ENCODE peak calls at places on chromosomes 3 and 15, in four cellular contexts. One of them, this sample, is unnamed.
A peak's percentile ranks its signal among the peaks of the same experiment; 100 is the strongest.

GRCh38 chr3:15223684-15224575 is 17.9 kb downstream of the CAPN7 start:
- DNase-seq in A673: no peak
- DNase-seq in HepG2: peak; percentile 63
- DNase-seq in Peyer's patch: no peak
- DNase-seq in this sample: no peak

GRCh38 chr3:75737831-75738493 is 47.4 kb downstream of the ZNF717 start:
- DNase-seq in A673: no peak
- DNase-seq in HepG2: no peak
- DNase-seq in Peyer's patch: no peak
- DNase-seq in this sample: no peak

GRCh38 chr3:58217209-58217811 is 6.5 kb upstream of the DNASE1L3 start:
- DNase-seq in A673: peak; percentile 76
- DNase-seq in HepG2: peak; percentile 84
- DNase-seq in Peyer's patch: peak; percentile 61
- DNase-seq in this sample: peak; percentile 84

GRCh38 chr3:128081846-128082245 is 29.6 kb downstream of the SEC61A1 start:
- DNase-seq in A673: no peak
- DNase-seq in HepG2: no peak
- DNase-seq in Peyer's patch: no peak
- DNase-seq in this sample: no peak

GRCh38 chr3:140370686-140371085 is 307.2 kb upstream of the TRIM42 start:
- DNase-seq in A673: no peak
- DNase-seq in HepG2: no peak
- DNase-seq in Peyer's patch: no peak
- DNase-seq in this sample: no peak

GRCh38 chr3:58183221-58183620 is 27.6 kb downstream of the DNASE1L3 start:
- DNase-seq in A673: no peak
- DNase-seq in HepG2: no peak
- DNase-seq in Peyer's patch: no peak
- DNase-seq in this sample: no peak

GRCh38 chr3:175965036-175965435 is 1105.9 kb downstream of the NAALADL2 start:
- DNase-seq in A673: no peak
- DNase-seq in HepG2: no peak
- DNase-seq in Peyer's patch: no peak
- DNase-seq in this sample: no peak

GRCh38 chr3:171757377-171758034 is 52.8 kb downstream of the PLD1 start:
- DNase-seq in A673: no peak
- DNase-seq in HepG2: no peak
- DNase-seq in Peyer's patch: no peak
- DNase-seq in this sample: no peak

GRCh38 chr15:23734856-23735255 is 47.8 kb upstream of the NDN start:
- DNase-seq in A673: no peak
- DNase-seq in HepG2: no peak
- DNase-seq in Peyer's patch: no peak
- DNase-seq in this sample: no peak

GRCh38 chr3:152203677-152204076 is 65.1 kb upstream of the MBNL1 start:
- DNase-seq in A673: no peak
- DNase-seq in HepG2: no peak
- DNase-seq in Peyer's patch: no peak
- DNase-seq in this sample: no peak

GRCh38 chr3:123758081-123758564 is 126.0 kb downstream of the MYLK start:
- DNase-seq in A673: peak; percentile 94
- DNase-seq in HepG2: peak; percentile 89
- DNase-seq in Peyer's patch: no peak
- DNase-seq in this sample: no peak

GRCh38 chr3:66723231-66723630 is 222.4 kb upstream of the LRIG1 start:
- DNase-seq in A673: no peak
- DNase-seq in HepG2: no peak
- DNase-seq in Peyer's patch: no peak
- DNase-seq in this sample: no peak

GRCh38 chr3:194715022-194715800 is 29.5 kb downstream of the FAM43A start:
- DNase-seq in A673: no peak
- DNase-seq in HepG2: no peak
- DNase-seq in Peyer's patch: no peak
- DNase-seq in this sample: no peak

GRCh38 chr3:44981220-44981619 is 5.2 kb downstream of the EXOSC7 start:
- DNase-seq in A673: no peak
- DNase-seq in HepG2: no peak
- DNase-seq in Peyer's patch: no peak
- DNase-seq in this sample: no peak

GRCh38 chr3:195117978-195118581 is 152.9 kb downstream of the XXYLT1 start:
- DNase-seq in A673: peak; percentile 45
- DNase-seq in HepG2: no peak
- DNase-seq in Peyer's patch: peak; percentile 77
- DNase-seq in this sample: no peak

GRCh38 chr3:72187131-72187530 is 402.2 kb upstream of the PROK2 start:
- DNase-seq in A673: no peak
- DNase-seq in HepG2: peak; percentile 62
- DNase-seq in Peyer's patch: no peak
- DNase-seq in this sample: no peak
- TF ChIP-seq CTCF in A673: no peak
- TF ChIP-seq CTCF in HepG2: peak; percentile 52
- TF ChIP-seq CTCF in Peyer's patch: no peak
- TF ChIP-seq CTCF in this sample: peak; percentile 43

DNA sequence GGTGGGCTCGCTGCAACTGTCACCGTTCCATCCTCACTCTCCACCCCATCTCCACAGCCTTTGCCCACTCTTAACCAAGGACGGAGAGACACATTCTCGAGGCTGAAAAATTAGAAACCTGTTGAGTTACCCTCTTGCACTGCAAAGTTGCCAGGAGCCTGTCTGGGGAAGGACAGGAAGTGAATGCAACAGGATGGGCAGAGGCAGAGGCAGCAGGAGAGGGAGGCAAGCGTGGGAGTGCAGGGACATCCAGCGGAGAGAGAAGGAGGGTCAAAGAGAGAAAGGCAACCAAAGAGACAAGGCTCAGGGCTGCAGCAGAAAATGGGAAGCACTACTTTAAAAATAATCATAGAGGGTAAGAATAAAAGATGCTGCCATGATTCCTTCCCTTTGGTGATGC is 78.9 kb upstream of the ARRDC4 start:
- DNase-seq in A673: peak; percentile 12
- DNase-seq in HepG2: no peak
- DNase-seq in Peyer's patch: no peak
- DNase-seq in this sample: no peak
- TF ChIP-seq CTCF in A673: peak; percentile 13
- TF ChIP-seq CTCF in HepG2: no peak
- TF ChIP-seq CTCF in Peyer's patch: no peak
- TF ChIP-seq CTCF in this sample: no peak

DNA sequence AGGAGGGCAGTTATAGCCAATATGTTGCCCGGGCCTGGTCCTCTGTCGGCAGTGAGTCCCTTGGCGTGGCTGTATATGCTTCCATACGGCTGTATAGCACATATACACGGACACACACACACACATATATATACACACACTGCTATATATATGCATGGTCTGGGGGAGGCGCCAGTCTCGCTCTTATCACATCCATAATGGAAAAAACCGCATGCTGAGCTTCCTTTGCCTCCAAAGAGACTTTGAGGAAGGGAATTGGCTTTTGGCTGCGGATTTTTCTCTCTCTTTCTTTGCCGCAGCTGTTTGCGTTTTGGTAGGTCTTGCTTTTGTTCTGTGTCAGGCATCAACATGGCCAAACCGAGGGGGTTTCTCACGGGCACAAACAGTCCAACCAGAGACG is 11.3 kb upstream of the TMEM115 start:
- DNase-seq in A673: peak; percentile 62
- DNase-seq in HepG2: no peak
- DNase-seq in Peyer's patch: no peak
- DNase-seq in this sample: no peak
- TF ChIP-seq CTCF in A673: peak; percentile 50
- TF ChIP-seq CTCF in HepG2: peak; percentile 49
- TF ChIP-seq CTCF in Peyer's patch: peak; percentile 17
- TF ChIP-seq CTCF in this sample: no peak

DNA sequence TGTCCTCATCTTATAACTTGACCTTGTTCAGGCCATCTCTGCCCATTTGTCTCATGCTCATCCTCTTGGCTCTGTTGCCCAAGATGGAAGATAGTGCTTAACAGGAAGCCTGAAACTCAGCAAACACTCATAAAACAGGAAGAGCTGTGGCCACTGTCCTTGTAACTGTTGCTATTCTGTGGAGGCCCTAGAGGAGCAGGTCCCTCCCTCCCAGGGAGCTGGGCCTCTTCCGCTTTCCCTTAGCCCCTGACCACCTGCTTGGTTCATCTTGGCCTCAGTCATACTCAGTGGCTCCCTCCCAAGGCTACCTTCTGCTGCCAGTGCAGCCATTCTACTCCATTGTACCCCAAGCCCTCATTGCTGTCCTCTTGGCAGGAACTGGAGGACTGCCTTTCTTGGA is 3.5 kb downstream of the MAPKAPK3 start:
- DNase-seq in A673: no peak
- DNase-seq in HepG2: no peak
- DNase-seq in Peyer's patch: no peak
- DNase-seq in this sample: no peak
- TF ChIP-seq CTCF in A673: no peak
- TF ChIP-seq CTCF in HepG2: no peak
- TF ChIP-seq CTCF in Peyer's patch: no peak
- TF ChIP-seq CTCF in this sample: no peak

GRCh38 chr3:14127106-14127505 is 2.3 kb downstream of the TMEM43 start:
- DNase-seq in A673: no peak
- DNase-seq in HepG2: no peak
- DNase-seq in Peyer's patch: no peak
- DNase-seq in this sample: peak; percentile 17

GRCh38 chr3:14126017-14126902 is 1.4 kb downstream of the TMEM43 start:
- DNase-seq in A673: no peak
- DNase-seq in HepG2: no peak
- DNase-seq in Peyer's patch: peak; percentile 79
- DNase-seq in this sample: no peak

GRCh38 chr3:14124615-14125192 is at the start of the genes CHCHD4 and TMEM43:
- DNase-seq in A673: peak; percentile 99
- DNase-seq in HepG2: peak; percentile 99
- DNase-seq in Peyer's patch: peak; percentile 98
- DNase-seq in this sample: peak; percentile 100

GRCh38 chr3:14124223-14124614 is 451 bp downstream of the CHCHD4 start:
- DNase-seq in A673: peak; percentile 40
- DNase-seq in HepG2: peak; percentile 60
- DNase-seq in Peyer's patch: peak; percentile 83
- DNase-seq in this sample: peak; percentile 78

GRCh38 chr3:14125193-14126016 is 553 bp downstream of the TMEM43 start:
- DNase-seq in A673: peak; percentile 86
- DNase-seq in HepG2: peak; percentile 72
- DNase-seq in Peyer's patch: no peak
- DNase-seq in this sample: peak; percentile 65
- TF ChIP-seq CTCF in A673: no peak
- TF ChIP-seq CTCF in HepG2: peak; percentile 28
- TF ChIP-seq CTCF in Peyer's patch: no peak
- TF ChIP-seq CTCF in this sample: no peak